ENCODE peak calls at places on chromosomes 2 and 18, in ten cellular contexts. One of them, this sample, is unnamed.

GRCh38 chr2:239092571-239093294 is 244.8 kb downstream of the TWIST2 start:
- DNase-seq in colonic mucosa: no peak
- DNase-seq in cerebellum: peak
- DNase-seq in breast epithelium: no peak
- DNase-seq in NCI-H187 treated with DMSO at 0.1 percent for 48 hours: peak
- DNase-seq in GM20000: no peak
- DNase-seq in NCI-H1092 treated with DMSO at 0.1 percent for 48 hours: no peak
- DNase-seq in GM04503: no peak
- DNase-seq in posterior cingulate gyrus: no peak
- DNase-seq in NCI-H1048: no peak
- DNase-seq in this sample: no peak

GRCh38 chr2:231917280-231918088 is 8.7 kb downstream of the NPPC start:
- DNase-seq in posterior cingulate gyrus: peak
- DNase-seq in breast epithelium: peak
- DNase-seq in GM20000: no peak
- DNase-seq in GM04503: no peak
- DNase-seq in cerebellum: peak
- DNase-seq in NCI-H1092 treated with DMSO at 0.1 percent for 48 hours: no peak
- DNase-seq in NCI-H1048: no peak
- DNase-seq in colonic mucosa: no peak
- DNase-seq in NCI-H187 treated with DMSO at 0.1 percent for 48 hours: no peak
- DNase-seq in this sample: no peak

GRCh38 chr18:61948196-61948800 is 55.5 kb upstream of the RNF152 start:
- DNase-seq in NCI-H1092 treated with DMSO at 0.1 percent for 48 hours: no peak
- DNase-seq in NCI-H1048: no peak
- DNase-seq in GM20000: no peak
- DNase-seq in posterior cingulate gyrus: no peak
- DNase-seq in GM04503: no peak
- DNase-seq in breast epithelium: no peak
- DNase-seq in colonic mucosa: no peak
- DNase-seq in NCI-H187 treated with DMSO at 0.1 percent for 48 hours: no peak
- DNase-seq in cerebellum: no peak
- DNase-seq in this sample: no peak

GRCh38 chr2:109205447-109205846 is 76.4 kb downstream of the SH3RF3 start:
- DNase-seq in colonic mucosa: no peak
- DNase-seq in NCI-H1048: no peak
- DNase-seq in GM20000: no peak
- DNase-seq in cerebellum: no peak
- DNase-seq in NCI-H1092 treated with DMSO at 0.1 percent for 48 hours: no peak
- DNase-seq in GM04503: no peak
- DNase-seq in NCI-H187 treated with DMSO at 0.1 percent for 48 hours: no peak
- DNase-seq in posterior cingulate gyrus: no peak
- DNase-seq in breast epithelium: no peak
- DNase-seq in this sample: no peak

GRCh38 chr2:98828793-98829371 is 98.0 kb upstream of the MGAT4A start:
- DNase-seq in GM04503: no peak
- DNase-seq in posterior cingulate gyrus: no peak
- DNase-seq in GM20000: no peak
- DNase-seq in breast epithelium: no peak
- DNase-seq in cerebellum: no peak
- DNase-seq in NCI-H1092 treated with DMSO at 0.1 percent for 48 hours: no peak
- DNase-seq in colonic mucosa: no peak
- DNase-seq in NCI-H187 treated with DMSO at 0.1 percent for 48 hours: no peak
- DNase-seq in NCI-H1048: no peak
- DNase-seq in this sample: no peak

GRCh38 chr2:236041616-236042015 is 126.6 kb downstream of the GBX2 start:
- DNase-seq in GM04503: no peak
- DNase-seq in NCI-H187 treated with DMSO at 0.1 percent for 48 hours: no peak
- DNase-seq in NCI-H1048: no peak
- DNase-seq in colonic mucosa: no peak
- DNase-seq in cerebellum: no peak
- DNase-seq in posterior cingulate gyrus: no peak
- DNase-seq in NCI-H1092 treated with DMSO at 0.1 percent for 48 hours: no peak
- DNase-seq in breast epithelium: no peak
- DNase-seq in GM20000: no peak
- DNase-seq in this sample: no peak

GRCh38 chr2:190551928-190552327 is 17.4 kb upstream of the NEMP2 start:
- DNase-seq in posterior cingulate gyrus: no peak
- DNase-seq in NCI-H1048: no peak
- DNase-seq in colonic mucosa: no peak
- DNase-seq in breast epithelium: no peak
- DNase-seq in GM04503: no peak
- DNase-seq in GM20000: peak
- DNase-seq in NCI-H1092 treated with DMSO at 0.1 percent for 48 hours: no peak
- DNase-seq in cerebellum: no peak
- DNase-seq in NCI-H187 treated with DMSO at 0.1 percent for 48 hours: no peak
- DNase-seq in this sample: no peak

GRCh38 chr2:60612028-60612427 is 58.6 kb upstream of the BCL11A start:
- DNase-seq in breast epithelium: no peak
- DNase-seq in NCI-H187 treated with DMSO at 0.1 percent for 48 hours: no peak
- DNase-seq in posterior cingulate gyrus: no peak
- DNase-seq in GM20000: no peak
- DNase-seq in NCI-H1092 treated with DMSO at 0.1 percent for 48 hours: no peak
- DNase-seq in colonic mucosa: no peak
- DNase-seq in NCI-H1048: no peak
- DNase-seq in GM04503: no peak
- DNase-seq in cerebellum: no peak
- DNase-seq in this sample: no peak

GRCh38 chr2:219406861-219407230 is 11.3 kb upstream of the DES start:
- DNase-seq in NCI-H187 treated with DMSO at 0.1 percent for 48 hours: no peak
- DNase-seq in NCI-H1048: no peak
- DNase-seq in posterior cingulate gyrus: no peak
- DNase-seq in colonic mucosa: no peak
- DNase-seq in NCI-H1092 treated with DMSO at 0.1 percent for 48 hours: no peak
- DNase-seq in GM20000: no peak
- DNase-seq in breast epithelium: no peak
- DNase-seq in cerebellum: no peak
- DNase-seq in GM04503: peak
- DNase-seq in this sample: no peak